ENCODE peak calls at places on chromosomes 1 and 21, in eight cellular contexts. One of them, this sample, is unnamed.

GRCh38 chr1:84620720-84621313 is 46.6 kb upstream of the CTBS start:
- DNase-seq in stomach: peak; percentile 77
- DNase-seq in choroid plexus epithelial cell: peak; percentile 78
- DNase-seq in kidney: peak; percentile 92
- DNase-seq in RWPE2: peak; percentile 56
- DNase-seq in body of pancreas: peak; percentile 77
- DNase-seq in Caco-2: peak; percentile 66
- DNase-seq in lower lobe of right lung: peak; percentile 84
- DNase-seq in this sample: peak; percentile 65

GRCh38 chr1:182032251-182032650 is 29.3 kb downstream of the ZNF648 start:
- DNase-seq in stomach: no peak
- DNase-seq in choroid plexus epithelial cell: no peak
- DNase-seq in kidney: no peak
- DNase-seq in RWPE2: no peak
- DNase-seq in body of pancreas: no peak
- DNase-seq in Caco-2: no peak
- DNase-seq in lower lobe of right lung: no peak
- DNase-seq in this sample: no peak

GRCh38 chr1:100936194-100936967 is 40.5 kb downstream of the SLC30A7 start:
- DNase-seq in stomach: no peak
- DNase-seq in choroid plexus epithelial cell: no peak
- DNase-seq in kidney: no peak
- DNase-seq in RWPE2: no peak
- DNase-seq in body of pancreas: no peak
- DNase-seq in Caco-2: no peak
- DNase-seq in lower lobe of right lung: no peak
- DNase-seq in this sample: no peak

GRCh38 chr1:36609241-36610027 is 126.7 kb upstream of the CSF3R start:
- DNase-seq in stomach: peak; percentile 55
- DNase-seq in choroid plexus epithelial cell: peak; percentile 67
- DNase-seq in kidney: no peak
- DNase-seq in RWPE2: no peak
- DNase-seq in body of pancreas: peak; percentile 52
- DNase-seq in Caco-2: peak; percentile 52
- DNase-seq in lower lobe of right lung: no peak
- DNase-seq in this sample: no peak

GRCh38 chr1:47782414-47783165 is 214.6 kb downstream of the TRABD2B start:
- DNase-seq in stomach: no peak
- DNase-seq in choroid plexus epithelial cell: peak; percentile 54
- DNase-seq in kidney: no peak
- DNase-seq in RWPE2: no peak
- DNase-seq in body of pancreas: no peak
- DNase-seq in Caco-2: no peak
- DNase-seq in lower lobe of right lung: no peak
- DNase-seq in this sample: peak; percentile 39

GRCh38 chr21:41663805-41664788 is 102.8 kb downstream of the RIPK4 start:
- DNase-seq in stomach: no peak
- DNase-seq in choroid plexus epithelial cell: peak; percentile 43
- DNase-seq in kidney: no peak
- DNase-seq in RWPE2: peak; percentile 37
- DNase-seq in body of pancreas: no peak
- DNase-seq in Caco-2: peak; percentile 80
- DNase-seq in lower lobe of right lung: peak; percentile 76
- DNase-seq in this sample: no peak

GRCh38 chr1:116478621-116479020 is 92.2 kb downstream of the CD58 start:
- DNase-seq in stomach: no peak
- DNase-seq in choroid plexus epithelial cell: no peak
- DNase-seq in kidney: no peak
- DNase-seq in RWPE2: no peak
- DNase-seq in body of pancreas: no peak
- DNase-seq in Caco-2: no peak
- DNase-seq in lower lobe of right lung: no peak
- DNase-seq in this sample: no peak

GRCh38 chr1:59138402-59138801 is 158.5 kb upstream of the FGGY start:
- DNase-seq in stomach: no peak
- DNase-seq in choroid plexus epithelial cell: peak; percentile 40
- DNase-seq in kidney: no peak
- DNase-seq in RWPE2: no peak
- DNase-seq in body of pancreas: no peak
- DNase-seq in Caco-2: no peak
- DNase-seq in lower lobe of right lung: no peak
- DNase-seq in this sample: no peak

GRCh38 chr1:208988811-208989222 is 594.7 kb upstream of the CAMK1G start:
- DNase-seq in stomach: no peak
- DNase-seq in choroid plexus epithelial cell: peak; percentile 47
- DNase-seq in kidney: no peak
- DNase-seq in RWPE2: no peak
- DNase-seq in body of pancreas: no peak
- DNase-seq in Caco-2: no peak
- DNase-seq in lower lobe of right lung: no peak
- DNase-seq in this sample: no peak

GRCh38 chr1:183277821-183278735 is 92.0 kb downstream of the LAMC2 start:
- DNase-seq in stomach: peak; percentile 14
- DNase-seq in choroid plexus epithelial cell: peak; percentile 92
- DNase-seq in kidney: no peak
- DNase-seq in RWPE2: no peak
- DNase-seq in body of pancreas: no peak
- DNase-seq in Caco-2: no peak
- DNase-seq in lower lobe of right lung: no peak
- DNase-seq in this sample: no peak

GRCh38 chr1:43968348-43968948 is 1.4 kb upstream of the DPH2 start:
- DNase-seq in stomach: no peak
- DNase-seq in choroid plexus epithelial cell: peak; percentile 46
- DNase-seq in kidney: no peak
- DNase-seq in RWPE2: no peak
- DNase-seq in body of pancreas: no peak
- DNase-seq in Caco-2: no peak
- DNase-seq in lower lobe of right lung: no peak
- DNase-seq in this sample: no peak

GRCh38 chr21:15732996-15733329 is 3.2 kb downstream of the USP25 start:
- DNase-seq in stomach: no peak
- DNase-seq in choroid plexus epithelial cell: no peak
- DNase-seq in kidney: no peak
- DNase-seq in RWPE2: no peak
- DNase-seq in body of pancreas: no peak
- DNase-seq in Caco-2: no peak
- DNase-seq in lower lobe of right lung: no peak
- DNase-seq in this sample: no peak
- H3K4me3 ChIP-seq in stomach: peak overlapping the region; percentile 90
- H3K4me3 ChIP-seq in choroid plexus epithelial cell: peak overlapping the region; percentile 23
- H3K4me3 ChIP-seq in kidney: peak overlapping the region; percentile 96
- H3K4me3 ChIP-seq in RWPE2: peak overlapping the region; percentile 97
- H3K4me3 ChIP-seq in body of pancreas: no peak overlapping the region
- H3K4me3 ChIP-seq in Caco-2: no peak overlapping the region
- H3K4me3 ChIP-seq in lower lobe of right lung: peak overlapping the region; percentile 74
- H3K4me3 ChIP-seq in this sample: peak overlapping the region; percentile 83

GRCh38 chr1:21291184-21291583 is 921 bp upstream of the ECE1 start:
- DNase-seq in stomach: no peak
- DNase-seq in choroid plexus epithelial cell: no peak
- DNase-seq in kidney: no peak
- DNase-seq in RWPE2: no peak
- DNase-seq in body of pancreas: no peak
- DNase-seq in Caco-2: no peak
- DNase-seq in lower lobe of right lung: no peak
- DNase-seq in this sample: no peak

GRCh38 chr1:21289127-21289526 is 1.1 kb downstream of the ECE1 start:
- DNase-seq in stomach: no peak
- DNase-seq in choroid plexus epithelial cell: no peak
- DNase-seq in kidney: no peak
- DNase-seq in RWPE2: no peak
- DNase-seq in body of pancreas: no peak
- DNase-seq in Caco-2: no peak
- DNase-seq in lower lobe of right lung: no peak
- DNase-seq in this sample: no peak

GRCh38 chr1:21287905-21288514 is 2.3 kb downstream of the ECE1 start:
- DNase-seq in stomach: no peak
- DNase-seq in choroid plexus epithelial cell: no peak
- DNase-seq in kidney: no peak
- DNase-seq in RWPE2: no peak
- DNase-seq in body of pancreas: no peak
- DNase-seq in Caco-2: no peak
- DNase-seq in lower lobe of right lung: no peak
- DNase-seq in this sample: no peak

GRCh38 chr1:21290546-21290944 is 282 bp upstream of the ECE1 start:
- DNase-seq in stomach: no peak
- DNase-seq in choroid plexus epithelial cell: no peak
- DNase-seq in kidney: no peak
- DNase-seq in RWPE2: no peak
- DNase-seq in body of pancreas: no peak
- DNase-seq in Caco-2: no peak
- DNase-seq in lower lobe of right lung: no peak
- DNase-seq in this sample: no peak

DNA sequence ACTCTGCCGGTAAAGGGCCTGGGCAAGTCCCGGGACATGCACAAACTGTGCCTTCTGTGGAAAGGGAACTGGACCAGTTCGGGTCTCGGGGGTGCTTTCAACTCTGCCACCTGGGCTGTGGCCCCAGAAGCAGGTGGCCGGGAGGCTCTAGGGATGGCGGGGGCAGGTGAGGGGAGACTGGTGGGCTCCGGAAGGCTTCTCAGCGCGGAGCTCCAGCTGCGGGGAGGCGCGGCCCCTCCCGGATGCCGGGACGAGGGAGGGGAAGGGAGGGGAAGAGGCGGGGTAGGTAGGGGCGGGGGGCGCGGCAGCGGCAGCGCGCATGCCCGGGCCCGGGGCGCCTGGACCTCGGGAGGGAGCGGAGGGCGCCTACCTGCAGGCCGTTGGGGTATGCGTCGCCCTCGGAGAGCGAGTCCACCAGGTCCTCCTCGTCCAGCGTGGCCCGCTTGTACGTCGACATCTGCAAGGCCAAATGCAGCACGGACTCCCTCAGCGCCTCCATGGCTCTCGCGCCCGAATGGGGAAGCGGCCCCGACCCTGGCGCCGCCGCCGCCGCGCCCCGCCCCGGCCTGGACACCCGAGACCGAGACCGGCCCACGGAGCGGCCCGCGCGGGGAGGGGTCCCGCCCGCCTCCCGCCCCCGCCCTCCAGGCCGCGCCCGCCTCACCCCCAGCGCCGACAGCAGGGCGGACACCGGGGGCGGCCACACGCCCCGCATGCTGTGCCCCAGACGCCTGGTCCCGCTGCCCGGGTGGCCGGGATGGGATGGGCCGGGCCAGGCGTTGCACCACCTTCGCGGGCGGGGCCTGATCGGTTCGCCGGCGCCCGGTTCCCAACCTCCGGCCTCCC is at the start of gene ECE1:
- DNase-seq in stomach: peak; percentile 60
- DNase-seq in choroid plexus epithelial cell: no peak
- DNase-seq in kidney: peak; percentile 84
- DNase-seq in RWPE2: no peak
- DNase-seq in body of pancreas: peak; percentile 45
- DNase-seq in Caco-2: peak; percentile 54
- DNase-seq in lower lobe of right lung: peak; percentile 76
- DNase-seq in this sample: peak; percentile 56
- H3K4me3 ChIP-seq in stomach: peak within 1 kb of the TSS; percentile 60
- H3K4me3 ChIP-seq in choroid plexus epithelial cell: peak within 1 kb of the TSS; percentile 79
- H3K4me3 ChIP-seq in kidney: peak within 1 kb of the TSS; percentile 64
- H3K4me3 ChIP-seq in RWPE2: peak within 1 kb of the TSS; percentile 66
- H3K4me3 ChIP-seq in body of pancreas: peak within 1 kb of the TSS; percentile 83
- H3K4me3 ChIP-seq in Caco-2: peak within 1 kb of the TSS; percentile 89
- H3K4me3 ChIP-seq in lower lobe of right lung: peak within 1 kb of the TSS; percentile 73
- H3K4me3 ChIP-seq in this sample: peak within 1 kb of the TSS; percentile 69

DNA sequence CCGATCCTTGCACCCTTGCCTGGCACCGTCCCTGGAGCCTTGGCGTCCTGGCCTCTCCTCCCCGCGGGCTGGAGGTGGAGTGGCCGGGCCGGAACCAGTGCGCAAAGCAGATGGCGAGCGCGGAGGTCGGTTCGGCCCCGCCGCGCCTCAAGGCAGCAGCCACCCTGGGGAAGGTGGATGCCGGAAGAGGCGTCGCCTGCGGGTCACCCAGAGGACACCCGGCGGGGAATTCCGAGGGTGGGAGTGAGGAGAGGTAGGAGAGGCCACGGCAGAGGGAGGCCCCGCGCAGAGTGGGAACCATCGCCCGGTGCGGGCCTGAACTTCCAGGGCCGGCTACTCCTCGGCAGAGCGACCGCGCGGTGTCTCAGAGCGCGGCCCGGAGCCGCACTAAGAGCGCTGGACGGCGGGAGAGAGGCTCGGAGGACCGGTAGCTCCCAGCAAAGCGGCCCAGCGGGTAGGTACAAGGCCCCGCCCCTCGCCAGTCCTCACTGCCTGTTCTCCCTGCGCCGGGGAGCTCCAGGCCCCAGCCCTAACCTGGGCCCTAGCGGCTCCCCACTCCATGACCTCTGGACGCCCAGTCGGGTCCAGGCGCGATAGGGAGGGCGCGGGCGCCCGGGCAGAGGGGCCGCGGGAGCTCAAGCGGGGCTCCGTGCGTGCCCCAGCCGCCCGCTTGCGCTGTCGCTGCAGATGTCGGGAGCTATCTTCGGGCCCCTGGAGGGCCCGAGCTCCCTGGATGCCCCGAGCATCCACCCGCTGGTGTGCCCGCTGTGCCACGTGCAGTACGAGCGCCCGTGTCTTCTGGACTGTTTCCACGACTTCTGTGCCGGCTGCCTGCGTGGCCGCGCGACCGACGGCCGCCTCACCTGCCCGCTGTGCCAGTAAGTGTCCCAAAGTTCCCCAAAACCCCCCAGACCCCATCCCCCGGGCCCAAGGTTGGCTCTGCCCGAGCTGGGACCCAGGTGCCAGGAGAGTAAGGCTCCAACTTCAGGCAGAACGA is at the start of gene RNF207:
- DNase-seq in stomach: peak; percentile 75
- DNase-seq in choroid plexus epithelial cell: peak; percentile 80
- DNase-seq in kidney: peak; percentile 91
- DNase-seq in RWPE2: peak; percentile 83
- DNase-seq in body of pancreas: peak; percentile 64
- DNase-seq in Caco-2: peak; percentile 88
- DNase-seq in lower lobe of right lung: peak; percentile 83
- DNase-seq in this sample: peak; percentile 74
- H3K4me3 ChIP-seq in stomach: peak within 1 kb of the TSS; percentile 58
- H3K4me3 ChIP-seq in choroid plexus epithelial cell: peak within 1 kb of the TSS; percentile 77
- H3K4me3 ChIP-seq in kidney: peak within 1 kb of the TSS; percentile 70
- H3K4me3 ChIP-seq in RWPE2: peak within 1 kb of the TSS; percentile 47
- H3K4me3 ChIP-seq in body of pancreas: peak within 1 kb of the TSS; percentile 35
- H3K4me3 ChIP-seq in Caco-2: peak within 1 kb of the TSS; percentile 91
- H3K4me3 ChIP-seq in lower lobe of right lung: peak within 1 kb of the TSS; percentile 66
- H3K4me3 ChIP-seq in this sample: peak within 1 kb of the TSS; percentile 76

GRCh38 chr1:109816975-109817535 is 53.3 kb upstream of the EPS8L3 start:
- DNase-seq in stomach: no peak
- DNase-seq in choroid plexus epithelial cell: no peak
- DNase-seq in kidney: no peak
- DNase-seq in RWPE2: no peak
- DNase-seq in body of pancreas: no peak
- DNase-seq in Caco-2: no peak
- DNase-seq in lower lobe of right lung: no peak
- DNase-seq in this sample: no peak

GRCh38 chr1:109817881-109818280 is 54.2 kb upstream of the EPS8L3 start:
- DNase-seq in stomach: no peak
- DNase-seq in choroid plexus epithelial cell: no peak
- DNase-seq in kidney: no peak
- DNase-seq in RWPE2: no peak
- DNase-seq in body of pancreas: no peak
- DNase-seq in Caco-2: no peak
- DNase-seq in lower lobe of right lung: no peak
- DNase-seq in this sample: no peak

GRCh38 chr1:109814223-109814622 is 50.5 kb upstream of the EPS8L3 start:
- DNase-seq in stomach: no peak
- DNase-seq in choroid plexus epithelial cell: no peak
- DNase-seq in kidney: no peak
- DNase-seq in RWPE2: no peak
- DNase-seq in body of pancreas: no peak
- DNase-seq in Caco-2: no peak
- DNase-seq in lower lobe of right lung: no peak
- DNase-seq in this sample: no peak

GRCh38 chr1:109814993-109815786 is 51.5 kb upstream of the EPS8L3 start:
- DNase-seq in stomach: no peak
- DNase-seq in choroid plexus epithelial cell: no peak
- DNase-seq in kidney: no peak
- DNase-seq in RWPE2: no peak
- DNase-seq in body of pancreas: no peak
- DNase-seq in Caco-2: no peak
- DNase-seq in lower lobe of right lung: no peak
- DNase-seq in this sample: no peak

GRCh38 chr1:109815809-109816791 is 52.4 kb upstream of the EPS8L3 start:
- DNase-seq in stomach: no peak
- DNase-seq in choroid plexus epithelial cell: peak; percentile 65
- DNase-seq in kidney: no peak
- DNase-seq in RWPE2: no peak
- DNase-seq in body of pancreas: no peak
- DNase-seq in Caco-2: no peak
- DNase-seq in lower lobe of right lung: no peak
- DNase-seq in this sample: no peak
- H3K4me3 ChIP-seq in stomach: no peak overlapping the region
- H3K4me3 ChIP-seq in choroid plexus epithelial cell: no peak overlapping the region
- H3K4me3 ChIP-seq in kidney: no peak overlapping the region
- H3K4me3 ChIP-seq in RWPE2: no peak overlapping the region
- H3K4me3 ChIP-seq in body of pancreas: no peak overlapping the region
- H3K4me3 ChIP-seq in Caco-2: no peak overlapping the region
- H3K4me3 ChIP-seq in lower lobe of right lung: no peak overlapping the region
- H3K4me3 ChIP-seq in this sample: no peak overlapping the region